ENCODE peak calls at places on chromosomes 13 and 19, in ten cellular contexts. J, R, W, I, L, K, X, V, S and Y are unnamed samples.

GRCh38 chr19:30999726-31000125 is 349.5 kb downstream of the TSHZ3 start:
- DNase-seq in J (no peak), R (no peak), W (no peak), I (no peak), L (no peak), K (no peak), X (no peak), V (no peak), S (no peak), Y (no peak)

GRCh38 chr13:110265682-110266430 is 41.1 kb downstream of the COL4A1 start:
- DNase-seq in J (no peak), R (no peak), W (no peak), I (no peak), L (no peak), K (peak), X (no peak), V (no peak), S (no peak), Y (no peak)

GRCh38 chr19:8806661-8807060 is 25.4 kb downstream of the ZNF558 start:
- DNase-seq in J (no peak), R (no peak), W (peak), I (no peak), L (no peak), K (no peak), X (no peak), V (no peak), S (no peak), Y (no peak)

GRCh38 chr19:18074192-18074591 is 12.5 kb downstream of the IL12RB1 start:
- DNase-seq in J (no peak), R (no peak), W (no peak), I (no peak), L (no peak), K (no peak), X (no peak), V (no peak), S (no peak), Y (no peak)

GRCh38 chr19:35142531-35143230 is 374 bp upstream of the FXYD7 start:
- DNase-seq in J (no peak), R (peak), W (peak), I (peak), L (peak), K (peak), X (peak), V (peak), S (peak), Y (peak)

GRCh38 chr13:79802389-79803140 is 321.6 kb downstream of the NDFIP2 start:
- DNase-seq in J (no peak), R (no peak), W (no peak), I (no peak), L (no peak), K (no peak), X (no peak), V (no peak), S (no peak), Y (no peak)

GRCh38 chr19:19549804-19550453 is 11.9 kb downstream of the CILP2 start:
- DNase-seq in J (no peak), R (no peak), W (no peak), I (no peak), L (no peak), K (no peak), X (no peak), V (no peak), S (no peak), Y (no peak)

GRCh38 chr13:23020246-23020843 is 160.4 kb upstream of the SGCG start:
- DNase-seq in J (peak), R (no peak), W (peak), I (peak), L (peak), K (peak), X (no peak), V (peak), S (peak), Y (no peak)

GRCh38 chr19:14536926-14537692 is 7.7 kb downstream of the TECR start:
- DNase-seq in J (no peak), R (no peak), W (peak), I (peak), L (no peak), K (peak), X (peak), V (peak), S (no peak), Y (no peak)

GRCh38 chr13:21625366-21625765 is 21.4 kb upstream of the MICU2 start:
- DNase-seq in J (no peak), R (no peak), W (peak), I (no peak), L (no peak), K (peak), X (no peak), V (peak), S (peak), Y (no peak)

GRCh38 chr19:47541507-47541906 is 26.6 kb upstream of the NAPA start:
- DNase-seq in J (no peak), R (no peak), W (no peak), I (no peak), L (peak), K (no peak), X (no peak), V (no peak), S (no peak), Y (peak)